ENCODE peak calls at places on chromosomes 12 and 14, in ten cellular contexts. One of them, this sample, is unnamed.

GRCh38 chr12:57451233-57451778 is 3.8 kb upstream of the INHBE start:
- DNase-seq in neural progenitor cell: no peak
- DNase-seq in activated naive CD4-positive, alpha-beta T cell treated with anti-CD3 and anti-CD28 coated beads, Interleukin-2, amount 50 U/mL, for 72 hours: no peak
- DNase-seq in hepatocyte: peak; percentile 61
- DNase-seq in ACHN: no peak
- DNase-seq in activated CD8-positive, alpha-beta memory T cell treated with anti-CD3 and anti-CD28 coated beads for 4 hours: no peak
- DNase-seq in effector CD4-positive, alpha-beta T cell: no peak
- DNase-seq in T1000: no peak
- DNase-seq in GM20000: no peak
- DNase-seq in SW480: no peak
- DNase-seq in this sample: no peak

GRCh38 chr12:48865141-48865440 is 579 bp downstream of the RND1 start:
- DNase-seq in GM20000: no peak
- DNase-seq in hepatocyte: no peak
- DNase-seq in effector CD4-positive, alpha-beta T cell: peak; percentile 14
- DNase-seq in SW480: no peak
- DNase-seq in activated naive CD4-positive, alpha-beta T cell treated with anti-CD3 and anti-CD28 coated beads, Interleukin-2, amount 50 U/mL, for 72 hours: no peak
- DNase-seq in T1000: no peak
- DNase-seq in activated CD8-positive, alpha-beta memory T cell treated with anti-CD3 and anti-CD28 coated beads for 4 hours: no peak
- DNase-seq in ACHN: no peak
- DNase-seq in neural progenitor cell: peak; percentile 36
- DNase-seq in this sample: no peak

GRCh38 chr14:56150645-56151345 is 32.6 kb downstream of the PELI2 start:
- DNase-seq in effector CD4-positive, alpha-beta T cell: no peak
- DNase-seq in SW480: no peak
- DNase-seq in GM20000: no peak
- DNase-seq in activated CD8-positive, alpha-beta memory T cell treated with anti-CD3 and anti-CD28 coated beads for 4 hours: no peak
- DNase-seq in ACHN: no peak
- DNase-seq in activated naive CD4-positive, alpha-beta T cell treated with anti-CD3 and anti-CD28 coated beads, Interleukin-2, amount 50 U/mL, for 72 hours: no peak
- DNase-seq in neural progenitor cell: no peak
- DNase-seq in T1000: no peak
- DNase-seq in hepatocyte: no peak
- DNase-seq in this sample: no peak

GRCh38 chr12:7937867-7938506 is 2.0 kb upstream of the SLC2A3 start:
- DNase-seq in SW480: peak; percentile 74
- DNase-seq in activated naive CD4-positive, alpha-beta T cell treated with anti-CD3 and anti-CD28 coated beads, Interleukin-2, amount 50 U/mL, for 72 hours: no peak
- DNase-seq in neural progenitor cell: no peak
- DNase-seq in activated CD8-positive, alpha-beta memory T cell treated with anti-CD3 and anti-CD28 coated beads for 4 hours: no peak
- DNase-seq in T1000: no peak
- DNase-seq in ACHN: peak; percentile 52
- DNase-seq in effector CD4-positive, alpha-beta T cell: no peak
- DNase-seq in GM20000: no peak
- DNase-seq in hepatocyte: no peak
- DNase-seq in this sample: no peak

GRCh38 chr12:109214131-109214530 is 95.0 kb downstream of the FOXN4 start:
- DNase-seq in neural progenitor cell: no peak
- DNase-seq in activated naive CD4-positive, alpha-beta T cell treated with anti-CD3 and anti-CD28 coated beads, Interleukin-2, amount 50 U/mL, for 72 hours: no peak
- DNase-seq in ACHN: no peak
- DNase-seq in activated CD8-positive, alpha-beta memory T cell treated with anti-CD3 and anti-CD28 coated beads for 4 hours: no peak
- DNase-seq in effector CD4-positive, alpha-beta T cell: no peak
- DNase-seq in hepatocyte: no peak
- DNase-seq in SW480: no peak
- DNase-seq in T1000: no peak
- DNase-seq in GM20000: no peak
- DNase-seq in this sample: no peak

GRCh38 chr12:12070149-12070548 is 590 bp upstream of the BCL2L14 start:
- DNase-seq in T1000: no peak
- DNase-seq in effector CD4-positive, alpha-beta T cell: no peak
- DNase-seq in hepatocyte: no peak
- DNase-seq in activated CD8-positive, alpha-beta memory T cell treated with anti-CD3 and anti-CD28 coated beads for 4 hours: no peak
- DNase-seq in SW480: no peak
- DNase-seq in neural progenitor cell: no peak
- DNase-seq in ACHN: no peak
- DNase-seq in GM20000: no peak
- DNase-seq in activated naive CD4-positive, alpha-beta T cell treated with anti-CD3 and anti-CD28 coated beads, Interleukin-2, amount 50 U/mL, for 72 hours: no peak
- DNase-seq in this sample: no peak

GRCh38 chr14:49057838-49058510 is 528.2 kb downstream of the RPS29 start:
- DNase-seq in effector CD4-positive, alpha-beta T cell: no peak
- DNase-seq in ACHN: no peak
- DNase-seq in activated CD8-positive, alpha-beta memory T cell treated with anti-CD3 and anti-CD28 coated beads for 4 hours: no peak
- DNase-seq in neural progenitor cell: no peak
- DNase-seq in T1000: no peak
- DNase-seq in hepatocyte: no peak
- DNase-seq in SW480: no peak
- DNase-seq in GM20000: no peak
- DNase-seq in activated naive CD4-positive, alpha-beta T cell treated with anti-CD3 and anti-CD28 coated beads, Interleukin-2, amount 50 U/mL, for 72 hours: no peak
- DNase-seq in this sample: no peak

GRCh38 chr12:32611986-32612385 is 67.1 kb upstream of the DNM1L start:
- DNase-seq in effector CD4-positive, alpha-beta T cell: no peak
- DNase-seq in hepatocyte: no peak
- DNase-seq in activated naive CD4-positive, alpha-beta T cell treated with anti-CD3 and anti-CD28 coated beads, Interleukin-2, amount 50 U/mL, for 72 hours: no peak
- DNase-seq in SW480: no peak
- DNase-seq in activated CD8-positive, alpha-beta memory T cell treated with anti-CD3 and anti-CD28 coated beads for 4 hours: no peak
- DNase-seq in GM20000: no peak
- DNase-seq in ACHN: no peak
- DNase-seq in T1000: no peak
- DNase-seq in neural progenitor cell: no peak
- DNase-seq in this sample: no peak

GRCh38 chr12:28050606-28051005 is 78.1 kb upstream of the PTHLH start:
- DNase-seq in T1000: no peak
- DNase-seq in activated naive CD4-positive, alpha-beta T cell treated with anti-CD3 and anti-CD28 coated beads, Interleukin-2, amount 50 U/mL, for 72 hours: no peak
- DNase-seq in activated CD8-positive, alpha-beta memory T cell treated with anti-CD3 and anti-CD28 coated beads for 4 hours: no peak
- DNase-seq in hepatocyte: no peak
- DNase-seq in neural progenitor cell: no peak
- DNase-seq in ACHN: no peak
- DNase-seq in effector CD4-positive, alpha-beta T cell: no peak
- DNase-seq in SW480: peak; percentile 54
- DNase-seq in GM20000: no peak
- DNase-seq in this sample: no peak

GRCh38 chr12:28209782-28210181 is 19.5 kb downstream of the CCDC91 start:
- DNase-seq in SW480: no peak
- DNase-seq in hepatocyte: no peak
- DNase-seq in effector CD4-positive, alpha-beta T cell: no peak
- DNase-seq in T1000: no peak
- DNase-seq in ACHN: peak; percentile 48
- DNase-seq in GM20000: no peak
- DNase-seq in activated naive CD4-positive, alpha-beta T cell treated with anti-CD3 and anti-CD28 coated beads, Interleukin-2, amount 50 U/mL, for 72 hours: no peak
- DNase-seq in neural progenitor cell: peak; percentile 39
- DNase-seq in activated CD8-positive, alpha-beta memory T cell treated with anti-CD3 and anti-CD28 coated beads for 4 hours: no peak
- DNase-seq in this sample: no peak

GRCh38 chr14:75306917-75307699 is 28.5 kb downstream of the FOS start:
- DNase-seq in hepatocyte: peak; percentile 50
- DNase-seq in activated naive CD4-positive, alpha-beta T cell treated with anti-CD3 and anti-CD28 coated beads, Interleukin-2, amount 50 U/mL, for 72 hours: no peak
- DNase-seq in neural progenitor cell: peak; percentile 39
- DNase-seq in ACHN: no peak
- DNase-seq in SW480: peak; percentile 68
- DNase-seq in GM20000: peak; percentile 56
- DNase-seq in activated CD8-positive, alpha-beta memory T cell treated with anti-CD3 and anti-CD28 coated beads for 4 hours: no peak
- DNase-seq in effector CD4-positive, alpha-beta T cell: no peak
- DNase-seq in T1000: no peak
- DNase-seq in this sample: peak; percentile 64

GRCh38 chr14:89634037-89634436 is 217.0 kb upstream of the FOXN3 start:
- DNase-seq in hepatocyte: no peak
- DNase-seq in activated CD8-positive, alpha-beta memory T cell treated with anti-CD3 and anti-CD28 coated beads for 4 hours: no peak
- DNase-seq in GM20000: no peak
- DNase-seq in ACHN: no peak
- DNase-seq in T1000: no peak
- DNase-seq in effector CD4-positive, alpha-beta T cell: no peak
- DNase-seq in neural progenitor cell: no peak
- DNase-seq in activated naive CD4-positive, alpha-beta T cell treated with anti-CD3 and anti-CD28 coated beads, Interleukin-2, amount 50 U/mL, for 72 hours: no peak
- DNase-seq in SW480: no peak
- DNase-seq in this sample: no peak

GRCh38 chr12:7935464-7935772 is 569 bp downstream of the SLC2A3 start:
- DNase-seq in activated CD8-positive, alpha-beta memory T cell treated with anti-CD3 and anti-CD28 coated beads for 4 hours: no peak
- DNase-seq in ACHN: no peak
- DNase-seq in effector CD4-positive, alpha-beta T cell: no peak
- DNase-seq in T1000: no peak
- DNase-seq in SW480: no peak
- DNase-seq in hepatocyte: no peak
- DNase-seq in neural progenitor cell: peak; percentile 17
- DNase-seq in activated naive CD4-positive, alpha-beta T cell treated with anti-CD3 and anti-CD28 coated beads, Interleukin-2, amount 50 U/mL, for 72 hours: no peak
- DNase-seq in GM20000: no peak
- DNase-seq in this sample: no peak

GRCh38 chr12:85623726-85624125 is 212.5 kb downstream of the RASSF9 start:
- DNase-seq in hepatocyte: no peak
- DNase-seq in ACHN: no peak
- DNase-seq in GM20000: no peak
- DNase-seq in neural progenitor cell: peak; percentile 12
- DNase-seq in effector CD4-positive, alpha-beta T cell: no peak
- DNase-seq in SW480: no peak
- DNase-seq in activated CD8-positive, alpha-beta memory T cell treated with anti-CD3 and anti-CD28 coated beads for 4 hours: no peak
- DNase-seq in T1000: no peak
- DNase-seq in activated naive CD4-positive, alpha-beta T cell treated with anti-CD3 and anti-CD28 coated beads, Interleukin-2, amount 50 U/mL, for 72 hours: no peak
- DNase-seq in this sample: no peak

GRCh38 chr12:96263449-96263902 is 69.3 kb downstream of the ELK3 start:
- DNase-seq in hepatocyte: peak; percentile 45
- DNase-seq in neural progenitor cell: no peak
- DNase-seq in SW480: no peak
- DNase-seq in effector CD4-positive, alpha-beta T cell: no peak
- DNase-seq in T1000: no peak
- DNase-seq in ACHN: no peak
- DNase-seq in GM20000: no peak
- DNase-seq in activated CD8-positive, alpha-beta memory T cell treated with anti-CD3 and anti-CD28 coated beads for 4 hours: no peak
- DNase-seq in activated naive CD4-positive, alpha-beta T cell treated with anti-CD3 and anti-CD28 coated beads, Interleukin-2, amount 50 U/mL, for 72 hours: no peak
- DNase-seq in this sample: no peak

GRCh38 chr12:50241178-50241577 is 42.1 kb downstream of the LIMA1 start:
- DNase-seq in neural progenitor cell: no peak
- DNase-seq in ACHN: no peak
- DNase-seq in SW480: peak; percentile 57
- DNase-seq in activated CD8-positive, alpha-beta memory T cell treated with anti-CD3 and anti-CD28 coated beads for 4 hours: no peak
- DNase-seq in T1000: no peak
- DNase-seq in GM20000: no peak
- DNase-seq in hepatocyte: no peak
- DNase-seq in effector CD4-positive, alpha-beta T cell: no peak
- DNase-seq in activated naive CD4-positive, alpha-beta T cell treated with anti-CD3 and anti-CD28 coated beads, Interleukin-2, amount 50 U/mL, for 72 hours: no peak
- DNase-seq in this sample: peak; percentile 91

GRCh38 chr14:28635387-28635786 is 131.2 kb upstream of the FOXG1 start:
- DNase-seq in ACHN: peak; percentile 30
- DNase-seq in SW480: peak; percentile 5
- DNase-seq in GM20000: no peak
- DNase-seq in activated naive CD4-positive, alpha-beta T cell treated with anti-CD3 and anti-CD28 coated beads, Interleukin-2, amount 50 U/mL, for 72 hours: peak; percentile 7
- DNase-seq in hepatocyte: peak; percentile 57
- DNase-seq in neural progenitor cell: peak; percentile 41
- DNase-seq in T1000: no peak
- DNase-seq in effector CD4-positive, alpha-beta T cell: no peak
- DNase-seq in activated CD8-positive, alpha-beta memory T cell treated with anti-CD3 and anti-CD28 coated beads for 4 hours: no peak
- DNase-seq in this sample: no peak

GRCh38 chr14:95573313-95573712 is 38.5 kb downstream of the GLRX5 start:
- DNase-seq in neural progenitor cell: no peak
- DNase-seq in T1000: no peak
- DNase-seq in activated CD8-positive, alpha-beta memory T cell treated with anti-CD3 and anti-CD28 coated beads for 4 hours: no peak
- DNase-seq in effector CD4-positive, alpha-beta T cell: no peak
- DNase-seq in GM20000: no peak
- DNase-seq in activated naive CD4-positive, alpha-beta T cell treated with anti-CD3 and anti-CD28 coated beads, Interleukin-2, amount 50 U/mL, for 72 hours: no peak
- DNase-seq in hepatocyte: no peak
- DNase-seq in SW480: no peak
- DNase-seq in ACHN: no peak
- DNase-seq in this sample: no peak

GRCh38 chr12:130993759-130994670 is 40.3 kb downstream of the ADGRD1 start:
- DNase-seq in SW480: no peak
- DNase-seq in effector CD4-positive, alpha-beta T cell: no peak
- DNase-seq in neural progenitor cell: no peak
- DNase-seq in T1000: no peak
- DNase-seq in ACHN: no peak
- DNase-seq in hepatocyte: no peak
- DNase-seq in GM20000: no peak
- DNase-seq in activated CD8-positive, alpha-beta memory T cell treated with anti-CD3 and anti-CD28 coated beads for 4 hours: no peak
- DNase-seq in activated naive CD4-positive, alpha-beta T cell treated with anti-CD3 and anti-CD28 coated beads, Interleukin-2, amount 50 U/mL, for 72 hours: no peak
- DNase-seq in this sample: no peak

GRCh38 chr14:79325071-79325470 is 886.2 kb downstream of the DIO2 start:
- DNase-seq in T1000: no peak
- DNase-seq in GM20000: no peak
- DNase-seq in neural progenitor cell: no peak
- DNase-seq in SW480: no peak
- DNase-seq in hepatocyte: no peak
- DNase-seq in ACHN: no peak
- DNase-seq in effector CD4-positive, alpha-beta T cell: no peak
- DNase-seq in activated CD8-positive, alpha-beta memory T cell treated with anti-CD3 and anti-CD28 coated beads for 4 hours: no peak
- DNase-seq in activated naive CD4-positive, alpha-beta T cell treated with anti-CD3 and anti-CD28 coated beads, Interleukin-2, amount 50 U/mL, for 72 hours: no peak
- DNase-seq in this sample: no peak

This sample was measured in PC-9.